ENCODE peak calls at places on chromosome 3, in seven cellular contexts. R is naive thymus-derived CD4-positive, alpha-beta T cell; I is IMR-90; T is AG04450; M is left lung; W is bronchial epithelial cell; N is A673. H is an unnamed sample.

GRCh38 chr3:126540342-126540849 is 16.4 kb downstream of the CHST13 start:
- DNase-seq in T (peak; percentile 81), I (peak; percentile 93), M (peak; percentile 65), N (peak; percentile 72), W (peak; percentile 89), R (no peak), H (no peak)

GRCh38 chr3:132008841-132009638 is 25.8 kb downstream of the CPNE4 start:
- DNase-seq in I (no peak), N (peak; percentile 45), M (no peak), R (no peak), W (no peak), T (no peak), H (no peak)

GRCh38 chr3:110343376-110343775 is 728.2 kb upstream of the NECTIN3 start:
- DNase-seq in R (no peak), T (no peak), M (no peak), I (peak; percentile 33), W (peak; percentile 62), N (no peak), H (no peak)

GRCh38 chr3:172046268-172046915 is 7.0 kb downstream of the FNDC3B start:
- DNase-seq in W (peak; percentile 40), I (peak; percentile 50), T (no peak), R (no peak), N (no peak), M (no peak), H (no peak)

GRCh38 chr3:150248116-150248864 is 159.8 kb upstream of the TSC22D2 start:
- DNase-seq in T (peak; percentile 89), R (no peak), I (peak; percentile 94), W (no peak), M (peak; percentile 41), N (no peak), H (no peak)

GRCh38 chr3:116254535-116254934 is 190.8 kb downstream of the LSAMP start:
- DNase-seq in R (no peak), I (no peak), W (no peak), M (no peak), T (no peak), N (no peak), H (no peak)

GRCh38 chr3:138768946-138769345 is 65.8 kb downstream of the PIK3CB start:
- DNase-seq in R (no peak), M (no peak), W (no peak), T (no peak), N (no peak), I (no peak), H (no peak)

GRCh38 chr3:58171126-58171525 is 39.6 kb downstream of the DNASE1L3 start:
- DNase-seq in N (no peak), M (no peak), I (no peak), W (no peak), T (no peak), R (no peak), H (no peak)

GRCh38 chr3:124745092-124745491 is 14.8 kb downstream of the UMPS start:
- DNase-seq in I (no peak), M (no peak), T (no peak), R (no peak), W (peak; percentile 47), N (no peak), H (no peak)

GRCh38 chr3:128383316-128384235 is 83.1 kb downstream of the DNAJB8 start:
- DNase-seq in W (peak; percentile 69), I (peak; percentile 44), R (no peak), M (peak; percentile 70), N (peak; percentile 57), T (no peak), H (peak; percentile 85)

GRCh38 chr3:70090322-70090913 is 90.9 kb downstream of the SAMMSON start:
- DNase-seq in T (no peak), W (peak; percentile 17), R (no peak), I (peak; percentile 28), N (peak; percentile 12), M (no peak), H (no peak)

GRCh38 chr3:120855665-120856437 is 52.2 kb upstream of the STXBP5L start:
- DNase-seq in I (peak; percentile 74), W (peak; percentile 62), M (no peak), N (peak; percentile 4), R (no peak), T (peak; percentile 34), H (no peak)

GRCh38 chr3:136366289-136366688 is 116.1 kb downstream of the PCCB start:
- DNase-seq in N (peak; percentile 32), W (peak; percentile 80), M (no peak), T (peak; percentile 10), R (no peak), I (peak; percentile 68), H (no peak)

GRCh38 chr3:60610441-60611112 is 640.7 kb downstream of the FHIT start:
- DNase-seq in I (peak; percentile 36), W (peak; percentile 28), T (peak; percentile 10), M (peak; percentile 73), R (no peak), N (no peak), H (peak; percentile 3)

GRCh38 chr3:105827101-105827634 is 41.6 kb downstream of the CBLB start:
- DNase-seq in W (no peak), N (no peak), R (no peak), T (no peak), I (no peak), M (no peak), H (no peak)

GRCh38 chr3:59820352-59820934 is 770.6 kb upstream of the CFAP20DC start:
- DNase-seq in T (no peak), N (no peak), R (no peak), I (peak; percentile 61), W (peak; percentile 80), M (no peak), H (no peak)

GRCh38 chr3:155106059-155106458 is 25.9 kb downstream of the MME start:
- DNase-seq in R (no peak), M (no peak), T (no peak), I (peak; percentile 52), N (no peak), W (no peak), H (no peak)

GRCh38 chr3:46850468-46850780 is 12.8 kb downstream of the MYL3 start:
- DNase-seq in T (no peak), R (no peak), M (no peak), N (no peak), I (no peak), W (no peak), H (no peak)

GRCh38 chr3:172644258-172644657 is 66.6 kb downstream of the NCEH1 start:
- DNase-seq in R (no peak), T (no peak), W (no peak), N (no peak), M (no peak), I (no peak), H (no peak)

GRCh38 chr3:165697910-165698309 is 139.3 kb downstream of the BCHE start:
- DNase-seq in M (no peak), I (no peak), W (no peak), R (no peak), N (no peak), T (no peak), H (no peak)

GRCh38 chr3:105715372-105715771 is 153.4 kb downstream of the CBLB start:
- DNase-seq in T (peak; percentile 58), I (peak; percentile 90), R (no peak), N (peak; percentile 39), W (peak; percentile 46), M (no peak), H (no peak)

GRCh38 chr3:64889991-64890390 is 202.2 kb upstream of the ADAMTS9 start:
- DNase-seq in T (no peak), R (no peak), W (no peak), I (peak; percentile 75), M (no peak), N (no peak), H (peak; percentile 16)

GRCh38 chr3:127768346-127769008 is 53.8 kb downstream of the MGLL start:
- DNase-seq in I (peak; percentile 99), T (peak; percentile 95), R (no peak), M (no peak), N (peak; percentile 28), W (peak; percentile 95), H (no peak)

GRCh38 chr3:194587438-194587931 is 45.7 kb downstream of the TMEM44 start:
- DNase-seq in W (no peak), N (no peak), M (peak; percentile 73), I (peak; percentile 70), R (no peak), T (no peak), H (no peak)

GRCh38 chr3:152769523-152769922 is 65.4 kb upstream of the P2RY1 start:
- DNase-seq in M (no peak), W (peak; percentile 79), R (no peak), T (no peak), N (no peak), I (no peak), H (no peak)

GRCh38 chr3:151319613-151320012 is 3.0 kb upstream of the GPR87 start:
- DNase-seq in N (no peak), T (no peak), I (peak; percentile 58), W (peak; percentile 67), M (no peak), R (no peak), H (no peak)

GRCh38 chr3:21462151-21462550 is 288.9 kb downstream of the ZNF385D start:
- DNase-seq in R (no peak), I (no peak), M (no peak), N (no peak), T (no peak), W (no peak), H (no peak)

GRCh38 chr3:128547368-128547987 is 54.5 kb upstream of the GATA2 start:
- DNase-seq in N (no peak), T (no peak), I (peak; percentile 67), R (no peak), W (peak; percentile 85), M (no peak), H (no peak)

GRCh38 chr3:13420817-13421755 is 964 bp upstream of the NUP210 start:
- DNase-seq in W (no peak), T (no peak), M (peak; percentile 67), I (no peak), R (peak; percentile 87), N (no peak), H (no peak)

GRCh38 chr3:133742351-133743091 is 3.7 kb upstream of the TF start:
- DNase-seq in W (no peak), M (no peak), T (no peak), N (no peak), I (peak; percentile 29), R (no peak), H (no peak)
- H3K4me3 ChIP-seq in W (no peak overlapping the region), M (no peak overlapping the region), T (no peak overlapping the region), N (no peak overlapping the region), I (no peak overlapping the region), R (no peak overlapping the region), H (no peak overlapping the region)

DNA sequence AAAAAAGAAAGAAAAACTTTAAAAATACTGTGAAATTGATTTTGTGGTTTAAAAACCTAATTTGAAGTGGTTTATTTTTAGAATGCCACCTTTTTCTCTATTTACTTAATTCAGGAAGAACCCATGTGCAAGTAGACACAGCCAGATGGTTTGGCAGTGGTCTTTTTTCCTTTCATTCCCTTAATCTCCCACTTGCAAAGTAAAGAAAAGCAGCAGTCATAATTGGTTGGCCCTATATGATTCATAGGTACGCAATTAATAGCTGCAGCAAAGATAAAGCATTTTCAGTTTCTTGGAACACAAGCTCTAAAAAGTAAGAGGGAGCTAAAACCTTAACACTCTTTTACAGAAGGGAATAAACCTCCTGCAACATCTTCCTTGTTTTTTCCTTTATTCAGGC is 115.3 kb downstream of the MECOM start:
- DNase-seq in I (no peak), T (no peak), W (peak; percentile 38), N (no peak), M (no peak), R (no peak), H (no peak)
- H3K4me3 ChIP-seq in I (no peak overlapping the region), T (no peak overlapping the region), W (no peak overlapping the region), N (no peak overlapping the region), M (no peak overlapping the region), R (no peak overlapping the region), H (no peak overlapping the region)

GRCh38 chr3:122562923-122563716 is 980 bp downstream of the PARP9 start:
- DNase-seq in W (no peak), R (no peak), I (no peak), T (no peak), N (no peak), M (no peak), H (no peak)
- H3K4me3 ChIP-seq in W (peak overlapping the region; percentile 79), R (peak overlapping the region; percentile 75), I (peak overlapping the region; percentile 63), T (peak overlapping the region; percentile 82), N (peak overlapping the region; percentile 63), M (peak overlapping the region; percentile 96), H (peak overlapping the region; percentile 73)

GRCh38 chr3:45139372-45139894 is 6.7 kb downstream of the CDCP1 start:
- DNase-seq in T (no peak), W (no peak), R (no peak), I (no peak), M (no peak), N (no peak), H (no peak)
- H3K4me3 ChIP-seq in T (no peak overlapping the region), W (no peak overlapping the region), R (no peak overlapping the region), I (no peak overlapping the region), M (no peak overlapping the region), N (no peak overlapping the region), H (no peak overlapping the region)

H was measured in pancreas.